ENCODE peak calls at places on chromosomes 13 and 19, in six cellular contexts. F, G, T, J, M and O are unnamed samples.

GRCh38 chr13:109387438-109387837 is 398.9 kb downstream of the IRS2 start:
- DNase-seq in F (no peak), G (no peak), M (no peak), J (no peak), T (no peak), O (no peak)

GRCh38 chr13:50248537-50249521 is 233.6 kb downstream of the KCNRG start:
- DNase-seq in M (no peak), J (no peak), F (no peak), G (no peak), T (no peak), O (no peak)

GRCh38 chr19:38266070-38266469 is 1.7 kb downstream of the SPINT2 start:
- DNase-seq in T (no peak), J (no peak), M (no peak), G (no peak), F (peak), O (no peak)

GRCh38 chr19:29014857-29015436 is 198.0 kb downstream of the UQCRFS1 start:
- DNase-seq in G (no peak), F (no peak), M (no peak), T (no peak), J (no peak), O (no peak)

GRCh38 chr19:56253737-56254136 is 18.8 kb upstream of the EDDM13 start:
- DNase-seq in M (no peak), J (peak), F (no peak), T (peak), G (no peak), O (no peak)

GRCh38 chr19:33399745-33400681 is 26.5 kb downstream of the CEBPG start:
- DNase-seq in J (no peak), T (no peak), F (peak), M (no peak), G (no peak), O (no peak)

GRCh38 chr13:99376132-99376531 is 68.9 kb upstream of the GPR183 start:
- DNase-seq in G (no peak), T (no peak), F (peak), J (no peak), M (no peak), O (no peak)

GRCh38 chr13:20669162-20669561 is 34.3 kb upstream of the IL17D start:
- DNase-seq in M (no peak), J (no peak), G (no peak), T (no peak), F (no peak), O (no peak)

GRCh38 chr13:51520524-51520923 is 63.7 kb upstream of the WDFY2 start:
- DNase-seq in M (no peak), G (no peak), J (no peak), T (no peak), F (no peak), O (no peak)

GRCh38 chr19:30095171-30095570 is 153.1 kb downstream of the URI1 start:
- DNase-seq in J (no peak), M (no peak), F (no peak), T (no peak), G (no peak), O (no peak)

GRCh38 chr19:56405062-56405461 is 930 bp downstream of the ZNF583 start:
- DNase-seq in M (no peak), F (no peak), G (no peak), J (no peak), T (no peak), O (no peak)

GRCh38 chr13:106318941-106319411 is 216.5 kb downstream of the EFNB2 start:
- DNase-seq in J (no peak), G (no peak), F (no peak), M (no peak), T (peak), O (no peak)

GRCh38 chr19:11168568-11168967 is 13.0 kb upstream of the SPC24 start:
- DNase-seq in T (peak), G (no peak), J (no peak), M (no peak), F (no peak), O (no peak)

GRCh38 chr13:21825801-21826200 is 154.9 kb downstream of the FGF9 start:
- DNase-seq in M (no peak), F (no peak), T (no peak), G (no peak), J (no peak), O (no peak)

GRCh38 chr13:43878897-43879322 is 630 bp downstream of the CCDC122 start:
- DNase-seq in F (peak), M (no peak), J (peak), G (no peak), T (peak), O (peak)

GRCh38 chr19:50820086-50820485 is 3.5 kb downstream of the KLK1 start:
- DNase-seq in M (no peak), J (no peak), F (no peak), T (no peak), G (no peak), O (no peak)

GRCh38 chr13:28488376-28489005 is 6.4 kb downstream of the FLT1 start:
- DNase-seq in F (no peak), M (no peak), G (no peak), T (no peak), J (no peak), O (no peak)

GRCh38 chr19:49677901-49678674 is 1.0 kb downstream of the PRMT1 start:
- DNase-seq in F (peak), M (no peak), T (peak), G (peak), J (peak), O (peak)

GRCh38 chr19:2266183-2266993 is 10.2 kb upstream of the JSRP1 start:
- DNase-seq in M (no peak), F (peak), T (peak), J (no peak), G (no peak), O (no peak)

GRCh38 chr13:59391696-59392095 is 772.0 kb downstream of the DIAPH3 start:
- DNase-seq in F (no peak), T (peak), J (peak), M (no peak), G (no peak), O (peak)

GRCh38 chr13:41708648-41709175 is 251.4 kb downstream of the RGCC start:
- DNase-seq in G (no peak), J (no peak), T (no peak), M (no peak), F (peak), O (no peak)

GRCh38 chr13:100608906-100609305 is 20.3 kb upstream of the GGACT start:
- DNase-seq in J (no peak), T (no peak), F (no peak), M (no peak), G (no peak), O (no peak)

GRCh38 chr19:49585023-49585422 is 3.9 kb downstream of the PRRG2 start:
- DNase-seq in G (no peak), T (no peak), J (no peak), F (no peak), M (no peak), O (no peak)

GRCh38 chr13:42000836-42001235 is 39.9 kb upstream of the VWA8 start:
- DNase-seq in F (no peak), J (no peak), M (no peak), G (no peak), T (no peak), O (no peak)

GRCh38 chr19:325937-326565 is 18.5 kb downstream of the MIER2 start:
- DNase-seq in T (no peak), F (no peak), J (no peak), G (no peak), M (no peak), O (no peak)

GRCh38 chr13:40220299-40220935 is 446.0 kb downstream of the FOXO1 start:
- DNase-seq in G (no peak), T (no peak), J (no peak), M (no peak), F (no peak), O (no peak)

GRCh38 chr13:113838711-113839201 is 25.1 kb downstream of the GAS6 start:
- DNase-seq in F (peak), T (no peak), J (no peak), M (no peak), G (no peak), O (no peak)

GRCh38 chr19:38524369-38524768 is 90.9 kb downstream of the RYR1 start:
- DNase-seq in G (no peak), J (no peak), T (no peak), F (no peak), M (no peak), O (no peak)

GRCh38 chr13:113354831-113355610 is 8.9 kb downstream of the GRTP1 start:
- DNase-seq in F (no peak), G (no peak), M (no peak), J (no peak), T (no peak), O (no peak)

GRCh38 chr19:27833031-27833430 is 1379.9 kb downstream of the UQCRFS1 start:
- DNase-seq in G (no peak), J (no peak), T (no peak), F (no peak), M (no peak), O (no peak)

GRCh38 chr19:35076026-35076370 is 34.5 kb downstream of the HPN start:
- DNase-seq in T (no peak), F (no peak), M (no peak), J (no peak), G (no peak), O (no peak)

GRCh38 chr13:42865703-42866102 is 84.3 kb downstream of the FAM216B start:
- DNase-seq in M (no peak), J (no peak), G (no peak), F (no peak), T (no peak), O (no peak)

GRCh38 chr19:2413159-2413558 is 14.2 kb downstream of the TIMM13 start:
- DNase-seq in M (no peak), J (no peak), F (peak), G (no peak), T (no peak), O (no peak)

GRCh38 chr19:7246601-7247000 is 47.6 kb downstream of the INSR start:
- DNase-seq in T (no peak), F (no peak), G (no peak), M (no peak), J (no peak), O (no peak)